ENCODE peak calls at places on chromosomes 3 and 15, in ten cellular contexts. X is GM03348; L is activated CD4-positive, alpha-beta T cell treated with anti-CD3 and anti-CD28 coated beads for 36 hours; J is skeletal muscle cell; O is Right ventricle myocardium superior; W is NCI-H1436; R is left colon; Q is activated effector memory CD4-positive, alpha-beta T cell treated with Interleukin-2 at 50 U/mL for 16 hours; T is ACHN; N is activated naive CD4-positive, alpha-beta T cell. Z is an unnamed sample.
A peak's percentile ranks its signal among the peaks of the same experiment; 100 is the strongest.

GRCh38 chr3:114880078-114880477 is 267.0 kb downstream of the ZBTB20 start:
- DNase-seq in X (no peak), L (no peak), J (no peak), O (no peak), W (peak; percentile 74), R (no peak), Q (no peak), T (no peak), N (no peak), Z (no peak)

GRCh38 chr3:49801160-49801559 is 1.5 kb upstream of the CDHR4 start:
- DNase-seq in X (no peak), L (no peak), J (no peak), O (no peak), W (no peak), R (no peak), Q (no peak), T (no peak), N (no peak), Z (no peak)

GRCh38 chr3:152264378-152264777 is 4.4 kb upstream of the MBNL1 start:
- DNase-seq in X (no peak), L (no peak), J (no peak), O (no peak), W (no peak), R (no peak), Q (no peak), T (no peak), N (no peak), Z (no peak)

GRCh38 chr15:74873756-74874424 is 725 bp upstream of the SCAMP2 start:
- DNase-seq in X (peak; percentile 42), L (peak; percentile 43), J (no peak), O (peak; percentile 49), W (no peak), R (peak; percentile 56), Q (no peak), T (peak; percentile 14), N (no peak), Z (peak; percentile 70)

GRCh38 chr15:63978511-63979226 is 67.6 kb downstream of the DAPK2 start:
- DNase-seq in X (no peak), L (no peak), J (no peak), O (peak; percentile 74), W (no peak), R (no peak), Q (no peak), T (no peak), N (no peak), Z (peak; percentile 49)

GRCh38 chr3:48030188-48030587 is 14.0 kb upstream of the MAP4 start:
- DNase-seq in X (no peak), L (no peak), J (no peak), O (no peak), W (no peak), R (no peak), Q (no peak), T (no peak), N (no peak), Z (no peak)

GRCh38 chr15:70440416-70441138 is 322.8 kb downstream of the UACA start:
- DNase-seq in X (no peak), L (no peak), J (no peak), O (no peak), W (no peak), R (no peak), Q (no peak), T (no peak), N (no peak), Z (no peak)

GRCh38 chr3:128935922-128936321 is 56.5 kb downstream of the ACAD9 start:
- DNase-seq in X (no peak), L (no peak), J (no peak), O (no peak), W (no peak), R (no peak), Q (no peak), T (no peak), N (no peak), Z (no peak)

GRCh38 chr15:59524331-59524731 is 86.3 kb downstream of the FAM81A start:
- DNase-seq in X (no peak), L (no peak), J (no peak), O (no peak), W (no peak), R (no peak), Q (no peak), T (no peak), N (no peak), Z (peak; percentile 61)

GRCh38 chr15:75328493-75329314 is 7.2 kb upstream of the COMMD4 start:
- DNase-seq in X (no peak), L (no peak), J (no peak), O (no peak), W (no peak), R (no peak), Q (no peak), T (no peak), N (no peak), Z (no peak)

GRCh38 chr3:169650503-169650902 is 13.0 kb downstream of the MECOM start:
- DNase-seq in X (no peak), L (no peak), J (no peak), O (no peak), W (no peak), R (no peak), Q (no peak), T (no peak), N (no peak), Z (no peak)

GRCh38 chr3:143726727-143727126 is 121.5 kb downstream of the SLC9A9 start:
- DNase-seq in X (peak; percentile 24), L (no peak), J (no peak), O (no peak), W (no peak), R (no peak), Q (no peak), T (no peak), N (no peak), Z (no peak)

Z was measured in left kidney.